ENCODE peak calls at places on chromosomes 4 and X, in six cellular contexts. O, N, E, T, F and H are unnamed samples.

GRCh38 chr4:175435437-175435836 is 376.6 kb downstream of the GPM6A start:
- DNase-seq in O (no peak), N (peak; percentile 92), E (peak; percentile 47), T (no peak), F (no peak), H (no peak)

GRCh38 chrX:74450803-74451449 is 29.6 kb downstream of the SLC16A2 start:
- DNase-seq in O (no peak), N (peak; percentile 87), E (peak; percentile 94), T (peak; percentile 63), F (no peak), H (no peak)

GRCh38 chr4:86909540-86909939 is 17.3 kb upstream of the C4orf36 start:
- DNase-seq in O (no peak), N (no peak), E (no peak), T (no peak), F (no peak), H (no peak)

GRCh38 chr4:183860726-183861125 is 44.4 kb upstream of the STOX2 start:
- DNase-seq in O (no peak), N (no peak), E (no peak), T (no peak), F (no peak), H (no peak)

GRCh38 chrX:22025751-22026150 is 6.4 kb upstream of the PHEX start:
- DNase-seq in O (no peak), N (no peak), E (peak; percentile 64), T (peak; percentile 65), F (no peak), H (no peak)

GRCh38 chr4:107760281-107760947 is 40.4 kb upstream of the PAPSS1 start:
- DNase-seq in O (no peak), N (no peak), E (peak; percentile 5), T (peak; percentile 35), F (no peak), H (no peak)

GRCh38 chr4:112747035-112747434 is 110.1 kb downstream of the LARP7 start:
- DNase-seq in O (no peak), N (no peak), E (no peak), T (no peak), F (peak; percentile 25), H (peak; percentile 59)

GRCh38 chrX:153606503-153606902 is 7.6 kb upstream of the CCNQ start:
- DNase-seq in O (no peak), N (no peak), E (no peak), T (no peak), F (no peak), H (no peak)

GRCh38 chr4:17232575-17233253 is 279.2 kb downstream of the QDPR start:
- DNase-seq in O (no peak), N (peak; percentile 74), E (peak; percentile 84), T (no peak), F (no peak), H (no peak)

GRCh38 chr4:175641053-175641452 is 171.0 kb downstream of the GPM6A start:
- DNase-seq in O (no peak), N (no peak), E (no peak), T (no peak), F (no peak), H (no peak)

GRCh38 chr4:55808187-55808586 is 11.4 kb upstream of the EXOC1L start:
- DNase-seq in O (no peak), N (no peak), E (no peak), T (no peak), F (no peak), H (no peak)

GRCh38 chrX:86148024-86148511 is at the start of gene DACH2:
- DNase-seq in O (peak; percentile 92), N (peak; percentile 56), E (peak; percentile 74), T (peak; percentile 56), F (peak; percentile 41), H (peak; percentile 74)

GRCh38 chrX:154735695-154736393 is 15.0 kb downstream of the GAB3 start:
- DNase-seq in O (no peak), N (peak; percentile 95), E (peak; percentile 93), T (peak; percentile 74), F (no peak), H (no peak)

GRCh38 chr4:2923141-2923551 is 40.1 kb downstream of the NOP14 start:
- DNase-seq in O (no peak), N (peak; percentile 88), E (peak; percentile 55), T (no peak), F (no peak), H (no peak)

GRCh38 chrX:136725446-136726104 is 55.2 kb downstream of the ARHGEF6 start:
- DNase-seq in O (no peak), N (peak; percentile 43), E (peak; percentile 72), T (no peak), F (no peak), H (no peak)

GRCh38 chr4:17535906-17536305 is 20.9 kb downstream of the CLRN2 start:
- DNase-seq in O (no peak), N (no peak), E (no peak), T (no peak), F (no peak), H (no peak)

GRCh38 chr4:97627785-97628184 is 515.5 kb downstream of the STPG2 start:
- DNase-seq in O (no peak), N (no peak), E (no peak), T (no peak), F (no peak), H (peak; percentile 31)

GRCh38 chrX:153516055-153516454 is 1.4 kb upstream of the ATP2B3 start:
- DNase-seq in O (no peak), N (no peak), E (peak; percentile 11), T (no peak), F (no peak), H (no peak)

GRCh38 chr4:34158883-34159282 is 2085.4 kb downstream of the ARAP2 start:
- DNase-seq in O (no peak), N (no peak), E (peak; percentile 27), T (no peak), F (no peak), H (no peak)

GRCh38 chr4:6269651-6270511 is at the start of gene WFS1:
- DNase-seq in O (peak; percentile 99), N (peak; percentile 98), E (peak; percentile 97), T (peak; percentile 99), F (peak; percentile 90), H (peak; percentile 99)
- H3K18ac ChIP-seq in O (no peak within 1 kb of the TSS), N (peak within 1 kb of the TSS; percentile 78), E (no peak within 1 kb of the TSS), T (peak within 1 kb of the TSS; percentile 77), F (no peak within 1 kb of the TSS), H (peak within 1 kb of the TSS; percentile 98)

DNA sequence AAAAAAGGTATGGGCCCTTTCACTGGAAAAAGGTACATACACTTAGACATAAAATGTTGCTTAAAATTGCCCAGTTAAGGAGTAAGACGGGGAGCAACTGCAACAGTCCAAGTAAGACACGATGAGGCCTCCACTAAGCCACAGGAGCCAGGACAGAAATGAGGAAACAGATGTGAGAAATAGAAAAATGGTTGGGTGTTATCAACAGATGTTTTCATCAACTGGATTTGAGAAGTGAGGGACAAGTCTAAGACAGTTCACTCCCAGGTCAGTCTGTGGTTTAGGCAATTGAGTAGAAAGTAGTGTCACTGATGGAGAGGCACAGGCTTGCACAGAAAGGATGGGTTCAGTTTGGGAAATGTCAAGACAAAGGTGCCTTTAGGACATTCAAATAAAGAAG is 23.5 kb upstream of the PHF8 start:
- DNase-seq in O (no peak), N (no peak), E (no peak), T (no peak), F (no peak), H (no peak)
- H4K91ac ChIP-seq in O (no peak overlapping the region), N (no peak overlapping the region), E (no peak overlapping the region), T (no peak overlapping the region), F (no peak overlapping the region), H (no peak overlapping the region)

GRCh38 chr4:22552802-22553201 is 36.9 kb upstream of the ADGRA3 start:
- DNase-seq in O (no peak), N (peak; percentile 7), E (no peak), T (no peak), F (no peak), H (no peak)
- H2AFZ ChIP-seq in O (no peak overlapping the region), N (no peak overlapping the region), E (no peak overlapping the region), T (no peak overlapping the region), F (no peak overlapping the region), H (no peak overlapping the region)

GRCh38 chr4:185657191-185657590 is 121.9 kb upstream of the PDLIM3 start:
- DNase-seq in O (no peak), N (no peak), E (no peak), T (no peak), F (no peak), H (peak; percentile 11)
- H3K18ac ChIP-seq in O (no peak overlapping the region), N (no peak overlapping the region), E (no peak overlapping the region), T (no peak overlapping the region), F (no peak overlapping the region), H (no peak overlapping the region)

DNA sequence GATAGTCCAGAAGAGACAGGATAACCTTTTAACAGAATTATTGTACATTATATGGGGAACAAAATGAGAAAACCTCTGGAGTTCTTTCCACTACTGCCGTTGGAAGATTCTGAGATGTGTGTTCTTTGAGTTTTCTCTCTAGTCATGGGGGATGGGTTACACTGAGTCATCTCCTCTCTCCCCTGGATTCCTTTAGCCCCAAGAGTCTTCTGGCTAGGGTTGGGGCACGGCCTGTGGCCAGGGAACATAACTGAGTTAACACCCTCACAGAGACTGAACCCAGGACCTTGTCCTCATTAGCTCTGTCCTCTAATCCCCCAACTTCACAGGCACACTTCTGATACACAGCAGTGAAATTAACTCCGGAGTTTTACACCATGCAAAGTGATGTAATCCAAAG is 142.3 kb upstream of the F9 start:
- DNase-seq in O (no peak), N (no peak), E (no peak), T (no peak), F (no peak), H (no peak)
- H4K91ac ChIP-seq in O (no peak overlapping the region), N (no peak overlapping the region), E (no peak overlapping the region), T (no peak overlapping the region), F (no peak overlapping the region), H (no peak overlapping the region)

DNA sequence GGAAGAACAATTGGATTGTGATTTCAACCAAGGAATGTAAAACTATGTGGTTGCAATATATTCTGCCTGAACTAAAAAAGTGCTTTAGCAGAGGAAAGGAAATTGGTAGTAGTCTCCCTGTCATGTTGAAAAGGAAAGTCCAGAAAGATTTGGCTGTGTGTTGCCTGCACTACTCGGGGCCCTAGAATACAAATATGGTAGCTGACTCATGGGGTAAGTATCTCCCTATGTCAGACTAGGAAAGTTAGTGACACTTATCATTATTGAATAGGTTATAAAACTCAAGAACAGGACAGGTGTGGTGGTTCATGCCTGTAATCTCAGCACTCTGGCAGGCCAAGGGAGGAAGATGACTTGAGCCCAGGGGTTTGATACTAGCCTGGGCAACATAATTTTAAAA is 9.5 kb upstream of the EIF4E start:
- DNase-seq in O (no peak), N (peak; percentile 56), E (peak; percentile 62), T (no peak), F (no peak), H (no peak)
- H2AFZ ChIP-seq in O (no peak overlapping the region), N (no peak overlapping the region), E (no peak overlapping the region), T (no peak overlapping the region), F (no peak overlapping the region), H (no peak overlapping the region)

GRCh38 chrX:103628386-103629290 is at the start of gene TCEAL1:
- DNase-seq in O (peak; percentile 83), N (peak; percentile 63), E (peak; percentile 27), T (peak; percentile 27), F (no peak), H (peak; percentile 20)
- H3K18ac ChIP-seq in O (peak within 1 kb of the TSS; percentile 88), N (peak within 1 kb of the TSS; percentile 73), E (peak within 1 kb of the TSS; percentile 88), T (peak within 1 kb of the TSS; percentile 99), F (peak within 1 kb of the TSS; percentile 60), H (peak within 1 kb of the TSS; percentile 93)

GRCh38 chr4:73693816-73694215 is 46.6 kb upstream of the CXCL8 start:
- DNase-seq in O (no peak), N (no peak), E (no peak), T (no peak), F (no peak), H (no peak)
- H4K91ac ChIP-seq in O (no peak overlapping the region), N (no peak overlapping the region), E (no peak overlapping the region), T (no peak overlapping the region), F (no peak overlapping the region), H (no peak overlapping the region)

GRCh38 chrX:10010686-10011085 is 43.5 kb downstream of the CLDN34 start:
- DNase-seq in O (no peak), N (peak; percentile 76), E (peak; percentile 70), T (no peak), F (no peak), H (no peak)
- H2AFZ ChIP-seq in O (no peak overlapping the region), N (no peak overlapping the region), E (no peak overlapping the region), T (no peak overlapping the region), F (no peak overlapping the region), H (peak overlapping the region; percentile 69)